ENCODE peak calls at places on chromosomes 16 and 17, in five cellular contexts. N, W, U, Q and I are unnamed samples.

GRCh38 chr17:68602267-68602644 is 1.1 kb upstream of the FAM20A start:
- DNase-seq in N (no peak), W (no peak), Q (no peak), U (no peak), I (peak; percentile 5)

GRCh38 chr16:6274366-6274765 is 1058.3 kb upstream of the RBFOX1 start:
- DNase-seq in U (no peak), W (no peak), N (no peak), Q (no peak), I (peak; percentile 43)

GRCh38 chr17:45388604-45389325 is 43.9 kb downstream of the ARHGAP27 start:
- DNase-seq in W (no peak), N (no peak), Q (no peak), U (peak; percentile 7), I (no peak)

GRCh38 chr17:18230288-18231141 is 5.1 kb downstream of the LLGL1 start:
- DNase-seq in U (no peak), Q (no peak), N (no peak), W (no peak), I (no peak)

GRCh38 chr16:89149386-89149785 is 22.2 kb upstream of the CDH15 start:
- DNase-seq in U (no peak), Q (no peak), W (no peak), N (no peak), I (no peak)

GRCh38 chr17:47804461-47804860 is 17.1 kb downstream of the OSBPL7 start:
- DNase-seq in W (no peak), Q (no peak), N (no peak), U (no peak), I (no peak)

GRCh38 chr17:80971704-80972304 is 19.8 kb upstream of the CHMP6 start:
- DNase-seq in Q (no peak), N (no peak), W (no peak), U (no peak), I (no peak)

GRCh38 chr16:57757326-57757786 is 21.8 kb downstream of the KATNB1 start:
- DNase-seq in Q (peak; percentile 81), N (peak; percentile 17), U (peak; percentile 77), W (peak; percentile 91), I (peak; percentile 86)

GRCh38 chr17:58535431-58535830 is 21.0 kb upstream of the MTMR4 start:
- DNase-seq in Q (no peak), W (no peak), U (no peak), N (no peak), I (peak; percentile 29)

GRCh38 chr17:74768069-74768762 is 7.9 kb downstream of the NAT9 start:
- DNase-seq in U (no peak), N (no peak), Q (peak; percentile 92), W (no peak), I (peak; percentile 43)

GRCh38 chr16:22813946-22814325 is at the start of gene HS3ST2:
- DNase-seq in U (peak; percentile 1), W (peak; percentile 20), Q (no peak), N (no peak), I (no peak)
- H3K4me3 ChIP-seq in U (no peak within 1 kb of the TSS), W (peak within 1 kb of the TSS; percentile 46), Q (no peak within 1 kb of the TSS), N (peak within 1 kb of the TSS; percentile 12), I (no peak within 1 kb of the TSS)

GRCh38 chr16:10566613-10567012 is 13.8 kb downstream of the EMP2 start:
- DNase-seq in W (no peak), N (no peak), U (no peak), Q (no peak), I (no peak)
- TF ChIP-seq CTCF in W (no peak), N (no peak), U (no peak), Q (no peak), I (no peak)

GRCh38 chr16:13779676-13780075 is 140.3 kb upstream of the ERCC4 start:
- DNase-seq in Q (no peak), N (no peak), U (no peak), W (no peak), I (no peak)
- H3K4me3 ChIP-seq in Q (no peak overlapping the region), N (no peak overlapping the region), U (no peak overlapping the region), W (no peak overlapping the region), I (no peak overlapping the region)

DNA sequence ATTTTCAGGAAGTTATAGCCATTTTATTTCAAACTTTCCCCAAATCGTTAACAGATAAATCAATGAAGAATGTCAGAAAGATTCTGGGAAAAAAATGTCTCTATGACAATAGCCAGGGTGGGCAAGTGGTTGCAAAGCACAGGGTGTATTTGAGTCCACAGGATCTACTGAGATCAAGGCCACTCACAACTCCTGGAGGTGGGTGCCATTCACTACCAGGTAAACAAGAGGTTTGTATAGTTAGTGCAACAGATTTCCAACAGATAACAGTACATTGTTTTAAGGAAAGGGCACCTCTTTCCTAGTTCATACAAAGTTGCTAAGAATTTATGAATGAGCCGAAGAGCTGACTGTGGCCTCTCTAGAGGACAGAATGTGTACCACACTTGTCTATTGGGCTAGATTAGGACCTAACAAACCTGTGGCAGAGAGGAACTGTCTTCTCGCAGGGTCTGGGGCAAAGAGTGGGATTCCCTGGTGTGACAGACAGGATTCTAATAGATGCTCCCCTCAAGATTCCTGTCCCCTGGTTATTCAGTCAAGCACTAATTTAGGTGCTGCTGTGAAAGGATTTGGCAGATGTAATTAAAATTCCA is 52.0 kb upstream of the ZNF629 start:
- DNase-seq in U (no peak), N (no peak), W (no peak), Q (no peak), I (no peak)
- TF ChIP-seq CTCF in U (no peak), N (no peak), W (no peak), Q (no peak), I (peak; percentile 23)